ENCODE peak calls at places on chromosomes 16 and 17, in nine cellular contexts. One of them, this sample, is unnamed.

GRCh38 chr17:79696159-79696982 is 34.4 kb upstream of the ENPP7 start:
- DNase-seq in ascending aorta: no peak
- DNase-seq in activated effector memory CD4-positive, alpha-beta T cell treated with Interleukin-2 at 50 U/mL for 16 hours: no peak
- DNase-seq in NCI-H1417: no peak
- DNase-seq in iris pigment epithelial cell: peak
- DNase-seq in CD4-positive, CD25-positive, alpha-beta regulatory T cell: no peak
- DNase-seq in NCI-H69: no peak
- DNase-seq in activated CD8-positive, alpha-beta memory T cell treated with anti-CD3 and anti-CD28 coated beads for 1 hour: no peak
- DNase-seq in left colon: no peak
- DNase-seq in this sample: no peak

GRCh38 chr16:23339781-23340180 is 37.7 kb downstream of the SCNN1B start:
- DNase-seq in ascending aorta: no peak
- DNase-seq in activated effector memory CD4-positive, alpha-beta T cell treated with Interleukin-2 at 50 U/mL for 16 hours: no peak
- DNase-seq in NCI-H1417: no peak
- DNase-seq in iris pigment epithelial cell: no peak
- DNase-seq in CD4-positive, CD25-positive, alpha-beta regulatory T cell: no peak
- DNase-seq in NCI-H69: no peak
- DNase-seq in activated CD8-positive, alpha-beta memory T cell treated with anti-CD3 and anti-CD28 coated beads for 1 hour: no peak
- DNase-seq in left colon: no peak
- DNase-seq in this sample: no peak

GRCh38 chr16:12064291-12064690 is 87.8 kb downstream of the SNX29 start:
- DNase-seq in ascending aorta: no peak
- DNase-seq in activated effector memory CD4-positive, alpha-beta T cell treated with Interleukin-2 at 50 U/mL for 16 hours: no peak
- DNase-seq in NCI-H1417: no peak
- DNase-seq in iris pigment epithelial cell: no peak
- DNase-seq in CD4-positive, CD25-positive, alpha-beta regulatory T cell: no peak
- DNase-seq in NCI-H69: no peak
- DNase-seq in activated CD8-positive, alpha-beta memory T cell treated with anti-CD3 and anti-CD28 coated beads for 1 hour: no peak
- DNase-seq in left colon: no peak
- DNase-seq in this sample: no peak

GRCh38 chr17:20210614-20211013 is 201.5 kb downstream of the SPECC1 start:
- DNase-seq in ascending aorta: no peak
- DNase-seq in activated effector memory CD4-positive, alpha-beta T cell treated with Interleukin-2 at 50 U/mL for 16 hours: no peak
- DNase-seq in NCI-H1417: no peak
- DNase-seq in iris pigment epithelial cell: no peak
- DNase-seq in CD4-positive, CD25-positive, alpha-beta regulatory T cell: no peak
- DNase-seq in NCI-H69: no peak
- DNase-seq in activated CD8-positive, alpha-beta memory T cell treated with anti-CD3 and anti-CD28 coated beads for 1 hour: no peak
- DNase-seq in left colon: no peak
- DNase-seq in this sample: no peak

GRCh38 chr17:29576214-29577008 is 7.9 kb downstream of the TP53I13 start:
- DNase-seq in ascending aorta: peak
- DNase-seq in activated effector memory CD4-positive, alpha-beta T cell treated with Interleukin-2 at 50 U/mL for 16 hours: no peak
- DNase-seq in NCI-H1417: no peak
- DNase-seq in iris pigment epithelial cell: no peak
- DNase-seq in CD4-positive, CD25-positive, alpha-beta regulatory T cell: no peak
- DNase-seq in NCI-H69: no peak
- DNase-seq in activated CD8-positive, alpha-beta memory T cell treated with anti-CD3 and anti-CD28 coated beads for 1 hour: no peak
- DNase-seq in left colon: no peak
- DNase-seq in this sample: no peak

GRCh38 chr17:77316191-77316641 is 175.4 kb downstream of the SEC14L1 start:
- DNase-seq in ascending aorta: peak
- DNase-seq in activated effector memory CD4-positive, alpha-beta T cell treated with Interleukin-2 at 50 U/mL for 16 hours: no peak
- DNase-seq in NCI-H1417: no peak
- DNase-seq in iris pigment epithelial cell: peak
- DNase-seq in CD4-positive, CD25-positive, alpha-beta regulatory T cell: no peak
- DNase-seq in NCI-H69: no peak
- DNase-seq in activated CD8-positive, alpha-beta memory T cell treated with anti-CD3 and anti-CD28 coated beads for 1 hour: no peak
- DNase-seq in left colon: peak
- DNase-seq in this sample: no peak

GRCh38 chr17:28395426-28395825 is 10.6 kb downstream of the SLC46A1 start:
- DNase-seq in ascending aorta: no peak
- DNase-seq in activated effector memory CD4-positive, alpha-beta T cell treated with Interleukin-2 at 50 U/mL for 16 hours: no peak
- DNase-seq in NCI-H1417: no peak
- DNase-seq in iris pigment epithelial cell: no peak
- DNase-seq in CD4-positive, CD25-positive, alpha-beta regulatory T cell: no peak
- DNase-seq in NCI-H69: no peak
- DNase-seq in activated CD8-positive, alpha-beta memory T cell treated with anti-CD3 and anti-CD28 coated beads for 1 hour: no peak
- DNase-seq in left colon: no peak
- DNase-seq in this sample: no peak

GRCh38 chr16:30787613-30788378 is 791 bp upstream of the ZNF629 start:
- DNase-seq in ascending aorta: no peak
- DNase-seq in activated effector memory CD4-positive, alpha-beta T cell treated with Interleukin-2 at 50 U/mL for 16 hours: no peak
- DNase-seq in NCI-H1417: no peak
- DNase-seq in iris pigment epithelial cell: peak
- DNase-seq in CD4-positive, CD25-positive, alpha-beta regulatory T cell: no peak
- DNase-seq in NCI-H69: no peak
- DNase-seq in activated CD8-positive, alpha-beta memory T cell treated with anti-CD3 and anti-CD28 coated beads for 1 hour: no peak
- DNase-seq in left colon: no peak
- DNase-seq in this sample: no peak

GRCh38 chr17:48429638-48430586 is at the start of gene SKAP1:
- DNase-seq in ascending aorta: no peak
- DNase-seq in activated effector memory CD4-positive, alpha-beta T cell treated with Interleukin-2 at 50 U/mL for 16 hours: peak
- DNase-seq in NCI-H1417: no peak
- DNase-seq in iris pigment epithelial cell: no peak
- DNase-seq in CD4-positive, CD25-positive, alpha-beta regulatory T cell: peak
- DNase-seq in NCI-H69: peak
- DNase-seq in activated CD8-positive, alpha-beta memory T cell treated with anti-CD3 and anti-CD28 coated beads for 1 hour: peak
- DNase-seq in left colon: peak
- DNase-seq in this sample: no peak

GRCh38 chr17:44345497-44346026 is 460 bp downstream of the GRN start:
- DNase-seq in ascending aorta: no peak
- DNase-seq in activated effector memory CD4-positive, alpha-beta T cell treated with Interleukin-2 at 50 U/mL for 16 hours: peak
- DNase-seq in NCI-H1417: peak
- DNase-seq in iris pigment epithelial cell: peak
- DNase-seq in CD4-positive, CD25-positive, alpha-beta regulatory T cell: peak
- DNase-seq in NCI-H69: peak
- DNase-seq in activated CD8-positive, alpha-beta memory T cell treated with anti-CD3 and anti-CD28 coated beads for 1 hour: no peak
- DNase-seq in left colon: peak
- DNase-seq in this sample: peak

This sample was measured in COR-L47.